ENCODE peak calls at places on chromosomes 13 and 19, in six cellular contexts. C, N, J, A, S and H are unnamed samples.

GRCh38 chr13:97165527-97166425 is 56.4 kb upstream of the MBNL2 start:
- DNase-seq in C (peak), N (no peak), J (no peak), A (no peak), S (no peak), H (no peak)

GRCh38 chr13:44088911-44089851 is 209.5 kb downstream of the LACC1 start:
- DNase-seq in C (no peak), N (no peak), J (no peak), A (no peak), S (no peak), H (no peak)

GRCh38 chr13:32443111-32443510 is 15.2 kb upstream of the N4BP2L1 start:
- DNase-seq in C (peak), N (no peak), J (no peak), A (no peak), S (no peak), H (no peak)

GRCh38 chr19:5341448-5341820 is 822 bp upstream of the PTPRS start:
- DNase-seq in C (no peak), N (no peak), J (no peak), A (no peak), S (no peak), H (no peak)

GRCh38 chr13:50485979-50486935 is 357.2 kb downstream of the DLEU7 start:
- DNase-seq in C (peak), N (peak), J (no peak), A (no peak), S (peak), H (no peak)

GRCh38 chr13:66207610-66208009 is 1022.5 kb downstream of the PCDH9 start:
- DNase-seq in C (no peak), N (no peak), J (no peak), A (no peak), S (no peak), H (no peak)

GRCh38 chr19:9565900-9566705 is 18.2 kb downstream of the ZNF121 start:
- DNase-seq in C (no peak), N (peak), J (no peak), A (no peak), S (no peak), H (no peak)

GRCh38 chr13:37369618-37370017 is 228.9 kb downstream of the POSTN start:
- DNase-seq in C (no peak), N (peak), J (no peak), A (peak), S (no peak), H (no peak)

GRCh38 chr13:44471686-44472085 is 98.1 kb downstream of the SERP2 start:
- DNase-seq in C (no peak), N (peak), J (no peak), A (no peak), S (no peak), H (no peak)

GRCh38 chr19:54164369-54165068 is 5.0 kb upstream of the LENG1 start:
- DNase-seq in C (peak), N (no peak), J (peak), A (no peak), S (no peak), H (no peak)

GRCh38 chr19:1648156-1648925 is 4.1 kb downstream of the TCF3 start:
- DNase-seq in C (no peak), N (no peak), J (peak), A (no peak), S (no peak), H (no peak)

GRCh38 chr19:3576696-3577443 is 4.1 kb downstream of the HMG20B start:
- DNase-seq in C (peak), N (no peak), J (peak), A (no peak), S (no peak), H (peak)

GRCh38 chr13:18947376-18947977 is 234.1 kb downstream of the TUBA3C start:
- DNase-seq in C (no peak), N (no peak), J (peak), A (no peak), S (no peak), H (no peak)

GRCh38 chr13:41017153-41017552 is 2.0 kb downstream of the ELF1 start:
- DNase-seq in C (peak), N (no peak), J (no peak), A (no peak), S (no peak), H (no peak)

GRCh38 chr13:49399801-49400472 is 43.9 kb downstream of the CAB39L start:
- DNase-seq in C (peak), N (no peak), J (no peak), A (no peak), S (no peak), H (no peak)

GRCh38 chr19:30999726-31000125 is 349.5 kb downstream of the TSHZ3 start:
- DNase-seq in C (no peak), N (no peak), J (no peak), A (no peak), S (no peak), H (no peak)

GRCh38 chr19:45468159-45468651 is 409 bp downstream of the FOSB start:
- DNase-seq in C (peak), N (peak), J (peak), A (no peak), S (no peak), H (no peak)

GRCh38 chr19:49566302-49566701 is 14.1 kb downstream of the NOSIP start:
- DNase-seq in C (no peak), N (no peak), J (no peak), A (no peak), S (no peak), H (no peak)

GRCh38 chr13:47126432-47126831 is 229.6 kb upstream of the HTR2A start:
- DNase-seq in C (no peak), N (no peak), J (no peak), A (no peak), S (no peak), H (no peak)
- TF ChIP-seq CTCF in C (peak), N (peak), J (no peak), A (no peak), S (no peak), H (no peak)

DNA sequence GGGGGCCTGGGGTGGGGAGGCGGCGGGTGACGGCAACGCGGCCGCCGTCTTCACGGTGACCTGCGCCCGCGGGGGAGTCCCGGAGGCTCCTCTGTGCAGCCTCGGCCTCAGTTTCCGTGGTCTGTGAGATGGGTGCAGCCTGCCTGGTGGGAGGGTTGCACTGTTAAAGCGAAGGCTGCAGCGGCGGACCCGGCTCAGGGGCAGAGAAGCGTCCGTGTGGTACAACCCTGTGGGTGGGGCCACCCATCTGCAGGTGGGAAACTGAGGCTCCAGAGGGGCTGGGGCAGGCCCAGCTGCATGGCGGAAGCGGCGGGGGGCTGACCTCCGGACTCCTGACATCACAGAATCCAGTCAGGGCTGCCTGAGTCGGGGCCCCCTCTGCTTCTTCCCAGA is 473 bp downstream of the FGF22 start:
- DNase-seq in C (no peak), N (no peak), J (peak), A (no peak), S (no peak), H (no peak)
- H3K4me3 ChIP-seq in C (peak), N (peak), J (no peak), A (peak), S (no peak), H (peak)

DNA sequence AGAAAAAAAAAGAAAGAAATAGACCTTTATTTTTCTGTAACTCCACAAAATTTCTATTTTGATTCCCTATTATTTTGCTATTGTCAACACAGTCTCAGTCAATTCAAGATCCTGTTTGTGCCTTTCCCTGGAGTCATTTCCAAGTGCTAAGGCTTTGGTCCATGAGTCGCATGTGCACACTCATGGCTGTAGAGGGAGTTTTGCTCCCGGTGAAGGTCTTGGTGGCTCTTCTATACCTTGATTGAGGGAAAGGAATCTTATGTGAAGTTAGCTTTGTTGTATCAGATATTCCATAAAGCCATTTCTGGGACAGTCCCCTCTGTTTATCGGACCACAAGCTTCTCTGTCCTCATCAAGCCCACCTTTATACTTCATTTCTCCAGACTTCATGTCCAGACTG is 58.7 kb upstream of the ALOX5AP start:
- DNase-seq in C (peak), N (no peak), J (no peak), A (no peak), S (no peak), H (no peak)
- TF ChIP-seq CTCF in C (peak), N (peak), J (no peak), A (peak), S (peak), H (peak)

GRCh38 chr19:19361075-19361594 is 40.5 kb downstream of the MAU2 start:
- DNase-seq in C (peak), N (peak), J (peak), A (peak), S (peak), H (peak)
- H3K4me3 ChIP-seq in C (no peak), N (no peak), J (no peak), A (no peak), S (no peak), H (no peak)

GRCh38 chr13:26624572-26624971 is 67.1 kb downstream of the WASF3 start:
- DNase-seq in C (no peak), N (no peak), J (no peak), A (no peak), S (no peak), H (no peak)

GRCh38 chr13:26628706-26629105 is 71.2 kb downstream of the WASF3 start:
- DNase-seq in C (peak), N (peak), J (no peak), A (no peak), S (no peak), H (no peak)

GRCh38 chr13:26629260-26629659 is 71.8 kb downstream of the WASF3 start:
- DNase-seq in C (no peak), N (peak), J (no peak), A (no peak), S (no peak), H (no peak)
- TF ChIP-seq CTCF in C (peak), N (peak), J (no peak), A (peak), S (peak), H (no peak)